ENCODE peak calls at places on chromosomes 2 and 18, in nine cellular contexts. One of them, this sample, is unnamed.

GRCh38 chr2:98453531-98453930 is 8.9 kb downstream of the INPP4A start:
- DNase-seq in A549: no peak
- DNase-seq in left ventricle myocardium inferior: no peak
- DNase-seq in fibroblast of the aortic adventitia: no peak
- DNase-seq in HCT116: no peak
- DNase-seq in choroid plexus epithelial cell: no peak
- DNase-seq in GM13977: no peak
- DNase-seq in AG04450: no peak
- DNase-seq in astrocyte of the spinal cord: no peak
- DNase-seq in this sample: no peak

GRCh38 chr2:234003972-234004617 is 46.4 kb upstream of the SPP2 start:
- DNase-seq in left ventricle myocardium inferior: no peak
- DNase-seq in astrocyte of the spinal cord: peak; percentile 97
- DNase-seq in HCT116: peak; percentile 77
- DNase-seq in fibroblast of the aortic adventitia: peak; percentile 96
- DNase-seq in AG04450: peak; percentile 77
- DNase-seq in GM13977: no peak
- DNase-seq in choroid plexus epithelial cell: peak; percentile 91
- DNase-seq in A549: peak; percentile 79
- DNase-seq in this sample: no peak

GRCh38 chr2:101486258-101486701 is 11.4 kb upstream of the RFX8 start:
- DNase-seq in astrocyte of the spinal cord: no peak
- DNase-seq in AG04450: no peak
- DNase-seq in A549: no peak
- DNase-seq in left ventricle myocardium inferior: no peak
- DNase-seq in GM13977: no peak
- DNase-seq in fibroblast of the aortic adventitia: no peak
- DNase-seq in HCT116: no peak
- DNase-seq in choroid plexus epithelial cell: no peak
- DNase-seq in this sample: no peak

GRCh38 chr2:201433389-201433995 is 17.8 kb downstream of the TRAK2 start:
- DNase-seq in AG04450: no peak
- DNase-seq in astrocyte of the spinal cord: no peak
- DNase-seq in A549: no peak
- DNase-seq in HCT116: no peak
- DNase-seq in GM13977: no peak
- DNase-seq in fibroblast of the aortic adventitia: no peak
- DNase-seq in left ventricle myocardium inferior: no peak
- DNase-seq in choroid plexus epithelial cell: no peak
- DNase-seq in this sample: no peak

GRCh38 chr2:110866036-110866435 is 133.7 kb downstream of the ACOXL start:
- DNase-seq in A549: no peak
- DNase-seq in AG04450: no peak
- DNase-seq in fibroblast of the aortic adventitia: no peak
- DNase-seq in GM13977: no peak
- DNase-seq in choroid plexus epithelial cell: no peak
- DNase-seq in HCT116: no peak
- DNase-seq in left ventricle myocardium inferior: no peak
- DNase-seq in astrocyte of the spinal cord: no peak
- DNase-seq in this sample: no peak

GRCh38 chr2:98099939-98100743 is 13.2 kb downstream of the VWA3B start:
- DNase-seq in HCT116: no peak
- DNase-seq in GM13977: no peak
- DNase-seq in choroid plexus epithelial cell: no peak
- DNase-seq in left ventricle myocardium inferior: no peak
- DNase-seq in A549: no peak
- DNase-seq in AG04450: no peak
- DNase-seq in astrocyte of the spinal cord: no peak
- DNase-seq in fibroblast of the aortic adventitia: no peak
- DNase-seq in this sample: no peak

GRCh38 chr2:150507071-150507470 is 19.6 kb upstream of the RND3 start:
- DNase-seq in A549: no peak
- DNase-seq in left ventricle myocardium inferior: no peak
- DNase-seq in fibroblast of the aortic adventitia: no peak
- DNase-seq in AG04450: no peak
- DNase-seq in GM13977: no peak
- DNase-seq in HCT116: no peak
- DNase-seq in astrocyte of the spinal cord: no peak
- DNase-seq in choroid plexus epithelial cell: no peak
- DNase-seq in this sample: no peak

GRCh38 chr2:138094031-138094430 is 129.8 kb downstream of the HNMT start:
- DNase-seq in choroid plexus epithelial cell: no peak
- DNase-seq in fibroblast of the aortic adventitia: no peak
- DNase-seq in HCT116: no peak
- DNase-seq in GM13977: no peak
- DNase-seq in left ventricle myocardium inferior: no peak
- DNase-seq in AG04450: no peak
- DNase-seq in A549: no peak
- DNase-seq in astrocyte of the spinal cord: no peak
- DNase-seq in this sample: no peak

GRCh38 chr2:210715560-210715959 is 159.2 kb downstream of the CPS1 start:
- DNase-seq in GM13977: no peak
- DNase-seq in choroid plexus epithelial cell: no peak
- DNase-seq in astrocyte of the spinal cord: no peak
- DNase-seq in left ventricle myocardium inferior: no peak
- DNase-seq in fibroblast of the aortic adventitia: no peak
- DNase-seq in HCT116: no peak
- DNase-seq in A549: no peak
- DNase-seq in AG04450: no peak
- DNase-seq in this sample: no peak

GRCh38 chr2:222791946-222792649 is 68.7 kb upstream of the ACSL3 start:
- DNase-seq in GM13977: no peak
- DNase-seq in left ventricle myocardium inferior: peak; percentile 66
- DNase-seq in astrocyte of the spinal cord: no peak
- DNase-seq in fibroblast of the aortic adventitia: peak; percentile 57
- DNase-seq in choroid plexus epithelial cell: no peak
- DNase-seq in AG04450: no peak
- DNase-seq in HCT116: no peak
- DNase-seq in A549: no peak
- DNase-seq in this sample: no peak

GRCh38 chr2:4381049-4381448 is 677.7 kb downstream of the DCDC2C start:
- DNase-seq in left ventricle myocardium inferior: no peak
- DNase-seq in A549: no peak
- DNase-seq in AG04450: no peak
- DNase-seq in fibroblast of the aortic adventitia: no peak
- DNase-seq in choroid plexus epithelial cell: no peak
- DNase-seq in GM13977: no peak
- DNase-seq in astrocyte of the spinal cord: no peak
- DNase-seq in HCT116: no peak
- DNase-seq in this sample: no peak

GRCh38 chr2:215430528-215431187 is 5.2 kb downstream of the FN1 start:
- DNase-seq in choroid plexus epithelial cell: peak; percentile 84
- DNase-seq in fibroblast of the aortic adventitia: peak; percentile 84
- DNase-seq in left ventricle myocardium inferior: no peak
- DNase-seq in A549: no peak
- DNase-seq in HCT116: no peak
- DNase-seq in astrocyte of the spinal cord: peak; percentile 70
- DNase-seq in AG04450: no peak
- DNase-seq in GM13977: no peak
- DNase-seq in this sample: no peak

GRCh38 chr2:85259101-85259590 is 68.6 kb downstream of the TGOLN2 start:
- DNase-seq in A549: no peak
- DNase-seq in AG04450: peak; percentile 38
- DNase-seq in HCT116: no peak
- DNase-seq in fibroblast of the aortic adventitia: peak; percentile 93
- DNase-seq in left ventricle myocardium inferior: no peak
- DNase-seq in choroid plexus epithelial cell: peak; percentile 80
- DNase-seq in astrocyte of the spinal cord: peak; percentile 59
- DNase-seq in GM13977: no peak
- DNase-seq in this sample: no peak

GRCh38 chr18:13136689-13137040 is 81.9 kb upstream of the LDLRAD4 start:
- DNase-seq in choroid plexus epithelial cell: no peak
- DNase-seq in GM13977: peak; percentile 68
- DNase-seq in left ventricle myocardium inferior: peak; percentile 43
- DNase-seq in fibroblast of the aortic adventitia: no peak
- DNase-seq in astrocyte of the spinal cord: peak; percentile 21
- DNase-seq in A549: no peak
- DNase-seq in HCT116: no peak
- DNase-seq in AG04450: no peak
- DNase-seq in this sample: peak; percentile 48

GRCh38 chr2:69693059-69693458 is 48.9 kb upstream of the ANXA4 start:
- DNase-seq in fibroblast of the aortic adventitia: no peak
- DNase-seq in AG04450: no peak
- DNase-seq in astrocyte of the spinal cord: no peak
- DNase-seq in HCT116: no peak
- DNase-seq in GM13977: no peak
- DNase-seq in left ventricle myocardium inferior: no peak
- DNase-seq in A549: no peak
- DNase-seq in choroid plexus epithelial cell: no peak
- DNase-seq in this sample: no peak
- TF ChIP-seq CTCF in fibroblast of the aortic adventitia: no peak
- TF ChIP-seq CTCF in AG04450: no peak
- TF ChIP-seq CTCF in astrocyte of the spinal cord: no peak
- TF ChIP-seq CTCF in HCT116: no peak
- TF ChIP-seq CTCF in GM13977: no peak
- TF ChIP-seq CTCF in left ventricle myocardium inferior: no peak
- TF ChIP-seq CTCF in A549: no peak
- TF ChIP-seq CTCF in choroid plexus epithelial cell: no peak
- TF ChIP-seq CTCF in this sample: no peak

GRCh38 chr2:8006181-8006580 is 675.7 kb upstream of the ID2 start:
- DNase-seq in choroid plexus epithelial cell: no peak
- DNase-seq in fibroblast of the aortic adventitia: peak; percentile 30
- DNase-seq in A549: no peak
- DNase-seq in astrocyte of the spinal cord: no peak
- DNase-seq in AG04450: no peak
- DNase-seq in HCT116: no peak
- DNase-seq in GM13977: no peak
- DNase-seq in left ventricle myocardium inferior: no peak
- DNase-seq in this sample: no peak
- TF ChIP-seq CTCF in choroid plexus epithelial cell: no peak
- TF ChIP-seq CTCF in fibroblast of the aortic adventitia: no peak
- TF ChIP-seq CTCF in A549: no peak
- TF ChIP-seq CTCF in astrocyte of the spinal cord: no peak
- TF ChIP-seq CTCF in AG04450: no peak
- TF ChIP-seq CTCF in HCT116: no peak
- TF ChIP-seq CTCF in GM13977: no peak
- TF ChIP-seq CTCF in left ventricle myocardium inferior: no peak
- TF ChIP-seq CTCF in this sample: no peak

GRCh38 chr2:59584958-59585357 is 968.5 kb downstream of the BCL11A start:
- DNase-seq in A549: peak; percentile 11
- DNase-seq in choroid plexus epithelial cell: no peak
- DNase-seq in astrocyte of the spinal cord: no peak
- DNase-seq in left ventricle myocardium inferior: no peak
- DNase-seq in HCT116: no peak
- DNase-seq in AG04450: no peak
- DNase-seq in GM13977: no peak
- DNase-seq in fibroblast of the aortic adventitia: no peak
- DNase-seq in this sample: no peak
- TF ChIP-seq CTCF in A549: no peak
- TF ChIP-seq CTCF in choroid plexus epithelial cell: no peak
- TF ChIP-seq CTCF in astrocyte of the spinal cord: no peak
- TF ChIP-seq CTCF in left ventricle myocardium inferior: no peak
- TF ChIP-seq CTCF in HCT116: no peak
- TF ChIP-seq CTCF in AG04450: no peak
- TF ChIP-seq CTCF in GM13977: no peak
- TF ChIP-seq CTCF in fibroblast of the aortic adventitia: no peak
- TF ChIP-seq CTCF in this sample: no peak

DNA sequence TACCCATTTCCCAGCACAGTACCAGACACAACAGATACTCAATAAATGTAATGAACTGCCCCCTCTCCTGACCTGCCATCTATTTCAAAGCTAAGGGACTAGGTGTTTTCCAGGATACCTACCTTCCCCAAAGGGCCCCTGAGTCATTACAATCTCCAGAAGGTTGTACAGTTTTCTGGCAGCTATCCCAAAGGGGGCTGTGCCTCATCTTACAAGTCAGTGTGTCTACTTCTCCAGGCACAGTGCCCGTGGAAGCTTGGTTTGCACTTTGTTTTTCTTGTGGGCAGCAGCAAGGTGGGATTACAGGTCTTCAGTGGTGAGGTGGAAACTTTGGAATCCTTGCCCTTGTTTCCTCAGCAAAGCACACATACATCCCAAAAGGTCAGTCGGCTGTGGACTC is 62.8 kb upstream of the CYP26B1 start:
- DNase-seq in A549: peak; percentile 43
- DNase-seq in astrocyte of the spinal cord: no peak
- DNase-seq in GM13977: no peak
- DNase-seq in AG04450: no peak
- DNase-seq in left ventricle myocardium inferior: no peak
- DNase-seq in HCT116: no peak
- DNase-seq in choroid plexus epithelial cell: peak; percentile 36
- DNase-seq in fibroblast of the aortic adventitia: no peak
- DNase-seq in this sample: no peak
- TF ChIP-seq CTCF in A549: no peak
- TF ChIP-seq CTCF in astrocyte of the spinal cord: no peak
- TF ChIP-seq CTCF in GM13977: no peak
- TF ChIP-seq CTCF in AG04450: no peak
- TF ChIP-seq CTCF in left ventricle myocardium inferior: no peak
- TF ChIP-seq CTCF in HCT116: no peak
- TF ChIP-seq CTCF in choroid plexus epithelial cell: no peak
- TF ChIP-seq CTCF in fibroblast of the aortic adventitia: no peak
- TF ChIP-seq CTCF in this sample: no peak

DNA sequence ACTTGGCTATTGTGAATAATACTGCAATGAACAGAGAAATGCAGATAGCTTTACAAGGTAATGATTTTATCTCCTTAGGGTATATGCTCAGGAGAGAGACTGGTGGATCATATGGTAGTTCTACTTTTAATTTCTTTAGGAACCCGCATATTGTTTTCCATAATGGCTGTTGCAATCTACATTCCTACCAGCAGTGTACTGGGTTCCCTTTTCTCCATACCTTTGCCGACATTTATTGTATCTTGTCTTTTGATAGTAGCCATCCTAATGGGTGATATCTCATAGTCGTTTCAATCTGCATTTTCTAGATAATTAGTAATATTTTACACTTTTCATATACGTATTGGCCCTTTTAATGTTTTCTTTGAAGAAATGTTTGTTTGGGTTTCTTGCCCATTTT is 702.9 kb upstream of the ACVR2A start:
- DNase-seq in HCT116: no peak
- DNase-seq in astrocyte of the spinal cord: no peak
- DNase-seq in GM13977: no peak
- DNase-seq in fibroblast of the aortic adventitia: no peak
- DNase-seq in choroid plexus epithelial cell: no peak
- DNase-seq in A549: no peak
- DNase-seq in AG04450: no peak
- DNase-seq in left ventricle myocardium inferior: no peak
- DNase-seq in this sample: no peak
- TF ChIP-seq CTCF in HCT116: no peak
- TF ChIP-seq CTCF in astrocyte of the spinal cord: peak; percentile 17
- TF ChIP-seq CTCF in GM13977: no peak
- TF ChIP-seq CTCF in fibroblast of the aortic adventitia: peak; percentile 41
- TF ChIP-seq CTCF in choroid plexus epithelial cell: peak; percentile 28
- TF ChIP-seq CTCF in A549: no peak
- TF ChIP-seq CTCF in AG04450: peak; percentile 27
- TF ChIP-seq CTCF in left ventricle myocardium inferior: no peak
- TF ChIP-seq CTCF in this sample: no peak

DNA sequence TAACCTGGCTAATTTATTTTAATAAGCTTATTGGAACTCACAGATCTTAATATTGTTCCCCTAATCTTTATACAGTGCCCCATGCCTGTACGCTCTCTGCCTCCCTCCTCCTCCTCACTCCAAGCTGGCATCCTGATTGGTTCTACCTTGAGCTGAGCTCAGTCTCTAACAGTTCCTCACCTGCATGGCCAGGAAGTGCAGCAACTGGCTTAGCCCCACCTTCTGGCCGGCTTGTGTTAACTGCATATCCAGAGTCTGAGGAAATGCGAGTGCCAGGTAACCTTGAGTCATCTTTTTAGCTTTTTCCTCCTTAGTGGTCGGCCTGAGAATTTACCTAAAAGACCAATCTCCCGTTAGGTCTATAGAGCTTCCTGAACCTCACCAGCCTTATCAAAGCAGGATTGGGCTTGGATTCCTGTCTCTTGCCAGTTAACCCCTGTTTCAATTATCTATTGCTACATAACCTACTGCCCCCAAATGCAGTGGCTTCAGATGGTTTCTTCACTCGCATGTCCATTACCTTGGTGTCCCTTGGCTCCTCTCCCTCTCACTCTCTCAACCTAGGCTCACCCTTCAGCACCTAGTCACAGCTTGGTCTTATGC is 89.5 kb upstream of the STK39 start:
- DNase-seq in A549: peak; percentile 55
- DNase-seq in left ventricle myocardium inferior: no peak
- DNase-seq in astrocyte of the spinal cord: no peak
- DNase-seq in AG04450: no peak
- DNase-seq in GM13977: peak; percentile 17
- DNase-seq in HCT116: peak; percentile 87
- DNase-seq in choroid plexus epithelial cell: peak; percentile 42
- DNase-seq in fibroblast of the aortic adventitia: no peak
- DNase-seq in this sample: peak; percentile 22
- TF ChIP-seq CTCF in A549: peak; percentile 27
- TF ChIP-seq CTCF in left ventricle myocardium inferior: peak; percentile 57
- TF ChIP-seq CTCF in astrocyte of the spinal cord: peak; percentile 50
- TF ChIP-seq CTCF in AG04450: peak; percentile 7
- TF ChIP-seq CTCF in GM13977: peak; percentile 45
- TF ChIP-seq CTCF in HCT116: peak; percentile 74
- TF ChIP-seq CTCF in choroid plexus epithelial cell: peak; percentile 70
- TF ChIP-seq CTCF in fibroblast of the aortic adventitia: no peak
- TF ChIP-seq CTCF in this sample: peak; percentile 5